ENCODE peak calls at places on chromosome 15, in nine cellular contexts. C is cardiac muscle cell, H is GM19239, K is GM10248, L is AG08396, T is RWPE1, B is endothelial cell, P is lower lobe of right lung, G is AG08395. D is an unnamed sample.

GRCh38 chr15:34644851-34645250 is 61.4 kb upstream of the GOLGA8B start:
- DNase-seq in T (no peak), G (no peak), B (no peak), P (no peak), L (no peak), C (no peak), K (no peak), H (no peak), D (no peak)

GRCh38 chr15:35937380-35937779 is 391.4 kb upstream of the DPH6 start:
- DNase-seq in H (no peak), T (no peak), P (no peak), K (no peak), L (no peak), B (no peak), C (no peak), G (no peak), D (no peak)

GRCh38 chr15:29962404-29962803 is 120.4 kb upstream of the GOLGA8J start:
- DNase-seq in K (no peak), G (no peak), P (no peak), C (no peak), T (no peak), B (no peak), L (no peak), H (no peak), D (no peak)

GRCh38 chr15:29669823-29670222 is 152.4 kb downstream of the TJP1 start:
- DNase-seq in T (peak), L (no peak), B (no peak), P (no peak), G (no peak), K (no peak), C (no peak), H (no peak), D (no peak)

GRCh38 chr15:94110476-94111130 is 120.8 kb upstream of the MCTP2 start:
- DNase-seq in L (no peak), C (no peak), T (no peak), K (no peak), B (no peak), H (no peak), P (no peak), G (no peak), D (no peak)

GRCh38 chr15:41429003-41429890 is 12.4 kb downstream of the RTF1 start:
- DNase-seq in L (no peak), T (no peak), C (peak), H (peak), B (no peak), P (no peak), G (no peak), K (peak), D (no peak)

GRCh38 chr15:43799209-43799944 is 643 bp downstream of the SERINC4 start:
- DNase-seq in T (no peak), K (no peak), L (no peak), B (no peak), P (no peak), H (no peak), C (no peak), G (no peak), D (no peak)

GRCh38 chr15:92936138-92936537 is 36.0 kb downstream of the CHD2 start:
- DNase-seq in L (no peak), T (no peak), G (no peak), K (no peak), B (no peak), P (no peak), C (no peak), H (no peak), D (no peak)

GRCh38 chr15:101641134-101641764 is 10.9 kb downstream of the TM2D3 start:
- DNase-seq in K (peak), P (peak), H (no peak), L (peak), C (peak), T (peak), G (peak), B (peak), D (peak)

GRCh38 chr15:67812232-67812631 is 13.1 kb upstream of the SKOR1 start:
- DNase-seq in C (no peak), P (peak), K (no peak), B (no peak), G (no peak), L (no peak), H (no peak), T (no peak), D (no peak)

GRCh38 chr15:28945626-28946215 is 59.9 kb downstream of the APBA2 start:
- DNase-seq in H (no peak), L (no peak), G (no peak), B (no peak), K (no peak), P (no peak), C (no peak), T (no peak), D (no peak)

GRCh38 chr15:36468746-36469145 is 110.7 kb upstream of the CDIN1 start:
- DNase-seq in B (no peak), H (no peak), T (peak), G (peak), K (no peak), C (peak), L (peak), P (peak), D (no peak)

GRCh38 chr15:75943246-75943645 is 39.6 kb downstream of the FBXO22 start:
- DNase-seq in L (no peak), G (no peak), C (no peak), P (no peak), H (no peak), K (no peak), B (no peak), T (no peak), D (no peak)

GRCh38 chr15:56307180-56307579 is 58.0 kb upstream of the TEX9 start:
- DNase-seq in T (no peak), P (no peak), G (no peak), C (no peak), B (no peak), H (no peak), L (no peak), K (no peak), D (no peak)

GRCh38 chr15:89332446-89332845 is 2.2 kb downstream of the POLG start:
- DNase-seq in G (peak), H (no peak), C (peak), P (no peak), K (no peak), T (peak), B (peak), L (peak), D (peak)

GRCh38 chr15:48367483-48367882 is 36.3 kb downstream of the DUT start:
- DNase-seq in L (no peak), G (peak), P (no peak), B (no peak), T (no peak), C (peak), K (no peak), H (no peak), D (no peak)

GRCh38 chr15:83300826-83301225 is 16.4 kb upstream of the BNC1 start:
- DNase-seq in C (peak), T (no peak), B (no peak), G (no peak), H (no peak), L (no peak), K (no peak), P (no peak), D (no peak)

GRCh38 chr15:63176302-63176701 is 13.1 kb upstream of the RAB8B start:
- DNase-seq in G (no peak), B (no peak), C (no peak), T (peak), P (no peak), K (no peak), L (no peak), H (no peak), D (no peak)

GRCh38 chr15:100218411-100218810 is 123.4 kb downstream of the ADAMTS17 start:
- DNase-seq in H (no peak), T (no peak), K (no peak), G (no peak), C (peak), L (no peak), B (no peak), P (no peak), D (no peak)

GRCh38 chr15:62739507-62739906 is 303.0 kb upstream of the TPM1 start:
- DNase-seq in H (no peak), B (no peak), K (no peak), C (no peak), P (no peak), L (peak), G (peak), T (no peak), D (no peak)

GRCh38 chr15:20351448-20351961 is 190.1 kb downstream of the GOLGA6L6 start:
- DNase-seq in B (no peak), G (no peak), P (peak), C (no peak), H (no peak), T (no peak), L (no peak), K (peak), D (no peak)

GRCh38 chr15:25780479-25781255 is 82.5 kb downstream of the ATP10A start:
- DNase-seq in H (no peak), L (no peak), B (no peak), P (no peak), T (no peak), C (no peak), K (no peak), G (no peak), D (no peak)

GRCh38 chr15:86650084-86650483 is 570.4 kb downstream of the AGBL1 start:
- DNase-seq in P (no peak), K (no peak), C (no peak), H (no peak), G (no peak), B (no peak), L (no peak), T (peak), D (no peak)

GRCh38 chr15:47432831-47433230 is 284.5 kb upstream of the SEMA6D start:
- DNase-seq in H (no peak), C (no peak), P (no peak), T (no peak), B (no peak), K (no peak), G (peak), L (no peak), D (no peak)

GRCh38 chr15:33915571-33916407 is 52.5 kb upstream of the CHRM5 start:
- DNase-seq in L (no peak), C (no peak), H (no peak), P (no peak), K (no peak), T (no peak), G (no peak), B (no peak), D (peak)

GRCh38 chr15:41566121-41566885 is 7.3 kb downstream of the TYRO3 start:
- DNase-seq in L (no peak), K (no peak), T (no peak), C (peak), G (no peak), B (no peak), H (no peak), P (no peak), D (no peak)

GRCh38 chr15:31297880-31298456 is 28.7 kb upstream of the KLF13 start:
- DNase-seq in P (no peak), T (no peak), L (no peak), C (no peak), K (no peak), G (no peak), B (no peak), H (no peak), D (no peak)

GRCh38 chr15:51737538-51738305 is at the start of gene LYSMD2:
- DNase-seq in P (peak), K (peak), L (peak), G (peak), C (peak), H (no peak), B (peak), T (peak), D (no peak)

GRCh38 chr15:56524915-56525314 is 60.0 kb upstream of the MNS1 start:
- DNase-seq in C (peak), P (no peak), G (peak), B (no peak), H (no peak), T (no peak), K (no peak), L (peak), D (no peak)

GRCh38 chr15:89400121-89400996 is 65.7 kb upstream of the POLG start:
- DNase-seq in T (no peak), K (no peak), H (no peak), L (no peak), G (no peak), P (no peak), B (no peak), C (no peak), D (peak)

GRCh38 chr15:69408841-69409240 is 5.3 kb upstream of the KIF23 start:
- DNase-seq in G (no peak), L (no peak), K (no peak), T (no peak), H (no peak), B (no peak), P (no peak), C (no peak), D (no peak)

GRCh38 chr15:66721501-66721937 is 19.5 kb downstream of the SMAD6 start:
- DNase-seq in B (no peak), C (no peak), G (no peak), L (peak), T (no peak), P (no peak), K (no peak), H (no peak), D (no peak)

GRCh38 chr15:99015677-99016568 is 8.3 kb upstream of the PGPEP1L start:
- DNase-seq in B (peak), K (no peak), C (no peak), L (no peak), T (no peak), P (peak), H (no peak), G (no peak), D (peak)

GRCh38 chr15:49309889-49310288 is 113.2 kb upstream of the FGF7 start:
- DNase-seq in H (no peak), B (no peak), T (no peak), K (no peak), L (no peak), C (peak), G (no peak), P (no peak), D (no peak)

GRCh38 chr15:81754078-81754477 is 291.7 kb downstream of the MEX3B start:
- DNase-seq in G (no peak), P (no peak), C (peak), K (no peak), T (no peak), B (no peak), H (no peak), L (no peak), D (no peak)

GRCh38 chr15:60486742-60487141 is 7.8 kb upstream of the ICE2 start:
- DNase-seq in H (no peak), B (no peak), P (no peak), T (no peak), L (no peak), K (no peak), G (no peak), C (no peak), D (no peak)

D was measured in HEK293T.